ENCODE peak calls at places on chromosomes 2 and 18, in seven cellular contexts. E is DMS53; V is fibroblast of the aortic adventitia; Y is right lobe of liver; G is activated T-helper 1 cell treated with anti-CD3 and anti-CD28 coated beads, Interleukin-2, amount 50 U/mL, for 16 hours; W is fibroblast of lung; F is T-helper 1 cell. O is an unnamed sample.

GRCh38 chr2:30511122-30512083 is 64.4 kb downstream of the LCLAT1 start:
- DNase-seq in E (peak), V (peak), Y (no peak), G (no peak), W (peak), F (no peak), O (no peak)

GRCh38 chr2:143682643-143683042 is 553.4 kb downstream of the ARHGAP15 start:
- DNase-seq in E (no peak), V (no peak), Y (no peak), G (no peak), W (no peak), F (no peak), O (no peak)

GRCh38 chr2:196640031-196640548 is 575 bp downstream of the CCDC150 start:
- DNase-seq in E (peak), V (no peak), Y (no peak), G (no peak), W (no peak), F (no peak), O (no peak)

GRCh38 chr2:226063704-226064390 is 664.3 kb downstream of the NYAP2 start:
- DNase-seq in E (no peak), V (peak), Y (no peak), G (no peak), W (peak), F (no peak), O (no peak)

GRCh38 chr2:28036307-28036706 is 145.8 kb downstream of the BABAM2 start:
- DNase-seq in E (no peak), V (no peak), Y (no peak), G (no peak), W (no peak), F (no peak), O (no peak)

GRCh38 chr18:50232419-50232818 is 33.9 kb downstream of the CFAP53 start:
- DNase-seq in E (no peak), V (no peak), Y (no peak), G (no peak), W (no peak), F (no peak), O (no peak)

GRCh38 chr2:29159125-29159524 is 43.9 kb downstream of the CLIP4 start:
- DNase-seq in E (peak), V (no peak), Y (no peak), G (no peak), W (no peak), F (no peak), O (no peak)

GRCh38 chr2:150425121-150425559 is 62.3 kb downstream of the RND3 start:
- DNase-seq in E (no peak), V (no peak), Y (no peak), G (no peak), W (peak), F (no peak), O (no peak)

GRCh38 chr18:74114206-74114605 is 33.4 kb downstream of the FBXO15 start:
- DNase-seq in E (no peak), V (no peak), Y (no peak), G (no peak), W (no peak), F (no peak), O (no peak)

GRCh38 chr2:10517351-10518043 is 69.4 kb upstream of the ODC1 start:
- DNase-seq in E (no peak), V (no peak), Y (peak), G (no peak), W (no peak), F (no peak), O (no peak)

GRCh38 chr18:68219867-68220266 is 495.0 kb downstream of the TMX3 start:
- DNase-seq in E (no peak), V (peak), Y (no peak), G (no peak), W (no peak), F (no peak), O (no peak)

GRCh38 chr2:54634012-54634411 is 89.5 kb upstream of the EML6 start:
- DNase-seq in E (no peak), V (no peak), Y (no peak), G (no peak), W (no peak), F (no peak), O (no peak)

O was measured in dorsolateral prefrontal cortex.